ENCODE peak calls at places on chromosomes 4 and X, in five cellular contexts. Y is gastrocnemius medialis, U is lower lobe of right lung, F is pancreas, E is upper lobe of right lung. A is an unnamed sample.
A peak's percentile ranks its signal among the peaks of the same experiment; 100 is the strongest.

GRCh38 chrX:20267924-20268701 is 1.4 kb upstream of the RPS6KA3 start:
- DNase-seq in Y (peak; percentile 48), U (peak; percentile 68), F (peak; percentile 67), E (peak; percentile 74), A (peak; percentile 40)

GRCh38 chr4:26830701-26831100 is 29.9 kb upstream of the STIM2 start:
- DNase-seq in Y (no peak), U (no peak), F (no peak), E (no peak), A (no peak)

GRCh38 chr4:124874172-124874450 is 161.6 kb upstream of the ANKRD50 start:
- DNase-seq in Y (no peak), U (no peak), F (no peak), E (no peak), A (no peak)

GRCh38 chr4:145034727-145035211 is 63.2 kb downstream of the ANAPC10 start:
- DNase-seq in Y (peak; percentile 75), U (no peak), F (no peak), E (no peak), A (no peak)

GRCh38 chrX:136168929-136169735 is 21.8 kb downstream of the FHL1 start:
- DNase-seq in Y (peak; percentile 35), U (no peak), F (no peak), E (no peak), A (peak; percentile 47)

GRCh38 chr4:26464420-26465095 is 25.7 kb downstream of the CCKAR start:
- DNase-seq in Y (no peak), U (no peak), F (no peak), E (no peak), A (no peak)

GRCh38 chr4:74975848-74976824 is 43.2 kb downstream of the PARM1 start:
- DNase-seq in Y (peak; percentile 30), U (no peak), F (no peak), E (no peak), A (no peak)

GRCh38 chrX:129739591-129739990 is 812 bp downstream of the XPNPEP2 start:
- DNase-seq in Y (no peak), U (no peak), F (no peak), E (no peak), A (no peak)

GRCh38 chr4:146333187-146333894 is 119.0 kb downstream of the REELD1 start:
- DNase-seq in Y (no peak), U (no peak), F (no peak), E (no peak), A (peak; percentile 10)

GRCh38 chr4:114192854-114193253 is 213.4 kb upstream of the ARSJ start:
- DNase-seq in Y (no peak), U (no peak), F (no peak), E (no peak), A (no peak)

GRCh38 chr4:172514011-172514410 is 654.6 kb upstream of the GALNT7 start:
- DNase-seq in Y (no peak), U (no peak), F (no peak), E (no peak), A (peak; percentile 35)

GRCh38 chr4:187782425-187782824 is 213.1 kb upstream of the ZFP42 start:
- DNase-seq in Y (no peak), U (no peak), F (no peak), E (no peak), A (no peak)

GRCh38 chrX:70613295-70613694 is 168.7 kb downstream of the DLG3 start:
- DNase-seq in Y (no peak), U (no peak), F (no peak), E (no peak), A (no peak)

GRCh38 chr4:1193206-1194027 is 21.0 kb upstream of the SPON2 start:
- DNase-seq in Y (peak; percentile 23), U (no peak), F (peak; percentile 44), E (peak; percentile 50), A (no peak)

GRCh38 chr4:7434766-7435150 is at the start of gene PSAPL1:
- DNase-seq in Y (no peak), U (peak; percentile 77), F (no peak), E (peak; percentile 86), A (peak; percentile 33)

GRCh38 chrX:23838953-23839352 is 56.0 kb downstream of the SAT1 start:
- DNase-seq in Y (no peak), U (no peak), F (no peak), E (no peak), A (no peak)

GRCh38 chr4:133130171-133130570 is 18.9 kb upstream of the PCDH10 start:
- DNase-seq in Y (no peak), U (no peak), F (no peak), E (no peak), A (no peak)

GRCh38 chr4:85681194-85681803 is 206.3 kb downstream of the ARHGAP24 start:
- DNase-seq in Y (peak; percentile 30), U (no peak), F (no peak), E (no peak), A (peak; percentile 19)

GRCh38 chr4:8554555-8555100 is 25.6 kb upstream of the GPR78 start:
- DNase-seq in Y (no peak), U (no peak), F (peak; percentile 19), E (peak; percentile 31), A (no peak)

GRCh38 chrX:71859637-71860036 is 51.0 kb upstream of the NHSL2 start:
- DNase-seq in Y (no peak), U (no peak), F (no peak), E (no peak), A (no peak)

GRCh38 chrX:38183577-38183976 is 37.1 kb downstream of the SRPX start:
- DNase-seq in Y (no peak), U (no peak), F (no peak), E (no peak), A (no peak)

GRCh38 chr4:36325916-36326315 is 44.5 kb downstream of the DTHD1 start:
- DNase-seq in Y (no peak), U (no peak), F (no peak), E (no peak), A (no peak)

GRCh38 chr4:53313510-53313909 is 52.4 kb downstream of the SCFD2 start:
- DNase-seq in Y (no peak), U (no peak), F (no peak), E (no peak), A (no peak)

GRCh38 chrX:78366576-78366975 is 39.2 kb upstream of the CYSLTR1 start:
- DNase-seq in Y (no peak), U (no peak), F (no peak), E (no peak), A (no peak)

GRCh38 chr4:144174401-144175067 is 34.0 kb upstream of the GYPA start:
- DNase-seq in Y (no peak), U (no peak), F (no peak), E (no peak), A (no peak)

GRCh38 chrX:26100421-26100920 is 37.7 kb upstream of the MAGEB18 start:
- DNase-seq in Y (no peak), U (no peak), F (no peak), E (no peak), A (no peak)

GRCh38 chrX:15430584-15430983 is 46.4 kb upstream of the VEGFD start:
- DNase-seq in Y (no peak), U (no peak), F (no peak), E (no peak), A (no peak)

GRCh38 chr4:87025023-87025613 is 90.3 kb downstream of the AFF1 start:
- DNase-seq in Y (no peak), U (no peak), F (no peak), E (no peak), A (no peak)

GRCh38 chr4:5893013-5893580 is at the start of gene CRMP1:
- DNase-seq in Y (no peak), U (no peak), F (no peak), E (no peak), A (no peak)
- H3K27me3 ChIP-seq in Y (peaks cover 52% of the 10 kb centered on the region), U (peaks cover 85% of the 10 kb centered on the region), F (peaks cover 4% of the 10 kb centered on the region), E (peaks cover 59% of the 10 kb centered on the region), A (peaks cover 92% of the 10 kb centered on the region)

GRCh38 chr4:4761128-4761991 is 98.1 kb upstream of the MSX1 start:
- DNase-seq in Y (no peak), U (no peak), F (no peak), E (peak; percentile 47), A (no peak)
- TF ChIP-seq CTCF in Y (no peak), U (no peak), F (no peak), E (no peak), A (no peak)

GRCh38 chr4:108157655-108158054 is 11.1 kb downstream of the LEF1 start:
- DNase-seq in Y (no peak), U (no peak), F (no peak), E (no peak), A (no peak)
- H3K36me3 ChIP-seq in Y (no peaks in the 10 kb centered on the region), U (no peaks in the 10 kb centered on the region), F (no peaks in the 10 kb centered on the region), E (no peaks in the 10 kb centered on the region), A (no peaks in the 10 kb centered on the region)

DNA sequence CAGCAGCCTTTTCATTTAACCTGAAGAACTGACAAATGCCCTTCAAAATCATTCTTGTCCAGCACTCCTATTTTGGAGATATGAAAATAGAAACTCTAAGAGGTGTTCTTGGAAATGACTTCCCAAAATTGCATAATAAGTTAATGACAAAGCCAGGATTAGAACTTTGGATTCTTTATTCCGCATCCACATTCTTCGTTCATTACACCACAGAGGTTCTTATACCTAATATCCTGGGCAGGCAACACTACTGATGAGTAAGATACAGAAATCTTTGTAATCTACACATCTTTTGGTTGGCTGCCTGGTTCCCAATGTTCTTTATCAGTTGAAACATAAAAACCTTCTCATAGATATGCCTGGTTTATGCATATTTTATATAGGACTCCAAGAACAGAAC is 5.9 kb downstream of the COL25A1 start:
- DNase-seq in Y (no peak), U (no peak), F (no peak), E (no peak), A (no peak)
- H3K27me3 ChIP-seq in Y (peaks cover 16% of the 10 kb centered on the region), U (peaks cover 24% of the 10 kb centered on the region), F (peaks cover 9% of the 10 kb centered on the region), E (peaks cover 28% of the 10 kb centered on the region), A (peaks cover 42% of the 10 kb centered on the region)

GRCh38 chrX:110421499-110422455 is 63.1 kb downstream of the RTL9 start:
- DNase-seq in Y (no peak), U (peak; percentile 47), F (no peak), E (no peak), A (no peak)
- TF ChIP-seq CTCF in Y (no peak), U (no peak), F (no peak), E (no peak), A (no peak)

DNA sequence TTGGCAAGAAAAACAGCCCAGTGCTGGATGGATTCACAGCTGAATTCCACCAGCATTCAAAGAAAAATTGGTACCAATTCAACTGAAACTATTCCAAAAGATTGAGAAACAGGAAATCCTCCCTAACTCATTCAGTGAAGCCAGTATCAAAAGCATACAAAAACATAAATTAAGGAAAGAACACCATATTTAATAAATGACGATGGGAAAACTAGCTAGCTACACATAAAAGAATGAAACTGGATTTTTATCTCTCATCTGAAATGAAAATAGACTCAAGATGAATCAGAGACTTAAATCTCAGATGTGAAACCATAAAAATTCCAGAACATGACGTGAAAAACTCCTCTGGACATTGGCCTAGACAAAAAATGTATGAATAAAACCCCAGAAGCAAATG is 516.8 kb upstream of the SPANXN1 start:
- DNase-seq in Y (no peak), U (no peak), F (no peak), E (no peak), A (no peak)
- H3K36me3 ChIP-seq in Y (no peaks in the 10 kb centered on the region), U (no peaks in the 10 kb centered on the region), F (no peaks in the 10 kb centered on the region), E (no peaks in the 10 kb centered on the region), A (no peaks in the 10 kb centered on the region)

GRCh38 chr4:5004496-5004895 is 14.8 kb downstream of the CYTL1 start:
- DNase-seq in Y (no peak), U (no peak), F (no peak), E (no peak), A (no peak)
- H3K27me3 ChIP-seq in Y (no peaks in the 10 kb centered on the region), U (peaks cover 35% of the 10 kb centered on the region), F (no peaks in the 10 kb centered on the region), E (peaks cover 6% of the 10 kb centered on the region), A (peaks cover 3% of the 10 kb centered on the region)

A was measured in transverse colon.